ENCODE peak calls at places on chromosomes 16 and 17, in four cellular contexts. B, L, J and C are unnamed samples.

GRCh38 chr17:13943859-13944258 is 125.4 kb upstream of the COX10 start:
- DNase-seq in B (no peak), L (no peak), J (no peak), C (no peak)

GRCh38 chr17:63681530-63681929 is 18.4 kb downstream of the LIMD2 start:
- DNase-seq in B (no peak), L (no peak), J (no peak), C (peak)

GRCh38 chr17:55931448-55931847 is 180.6 kb downstream of the PCTP start:
- DNase-seq in B (no peak), L (no peak), J (no peak), C (no peak)

GRCh38 chr16:72645526-72645925 is 402.4 kb downstream of the ZFHX3 start:
- DNase-seq in B (no peak), L (no peak), J (peak), C (peak)

GRCh38 chr17:76252040-76252954 is 12.0 kb upstream of the RNF157 start:
- DNase-seq in B (no peak), L (no peak), J (peak), C (peak)

GRCh38 chr16:1337486-1337885 is 4.0 kb downstream of the BAIAP3 start:
- DNase-seq in B (no peak), L (no peak), J (no peak), C (no peak)

GRCh38 chr16:47460301-47460754 is 535 bp downstream of the ITFG1 start:
- DNase-seq in B (no peak), L (peak), J (peak), C (peak)

GRCh38 chr17:19307521-19307920 is 55.0 kb downstream of the B9D1 start:
- DNase-seq in B (no peak), L (no peak), J (no peak), C (no peak)

GRCh38 chr16:56749806-56750491 is 20.0 kb downstream of the NUP93 start:
- DNase-seq in B (no peak), L (no peak), J (peak), C (no peak)

GRCh38 chr17:74972107-74972972 is at the start of gene HID1:
- DNase-seq in B (peak), L (peak), J (no peak), C (no peak)

GRCh38 chr16:69833357-69833781 is 71.2 kb downstream of the WWP2 start:
- DNase-seq in B (no peak), L (no peak), J (no peak), C (peak)

GRCh38 chr17:76032073-76032779 is 5.1 kb upstream of the EVPL start:
- DNase-seq in B (no peak), L (peak), J (peak), C (no peak)

GRCh38 chr17:76736349-76737081 is 616 bp downstream of the SRSF2 start:
- DNase-seq in B (peak), L (peak), J (peak), C (no peak)